ENCODE peak calls at places on chromosomes 5 and 9, in ten cellular contexts. R is GM10248, F is fibroblast of the aortic adventitia, U is left ventricle myocardium inferior, Q is NT2/D1, H is stromal cell of bone marrow, O is GDM1, K is RWPE1, V is neural progenitor cell, I is tibial nerve. S is an unnamed sample.

GRCh38 chr5:146283344-146283761 is 55.3 kb upstream of the POU4F3 start:
- DNase-seq in I (no peak), F (peak; percentile 78), O (no peak), Q (no peak), H (peak; percentile 35), K (peak; percentile 98), U (no peak), V (no peak), R (no peak), S (peak; percentile 24)

GRCh38 chr9:69894720-69895119 is 74.1 kb downstream of the CFAP95 start:
- DNase-seq in V (no peak), O (no peak), I (no peak), H (no peak), K (no peak), F (no peak), R (no peak), Q (no peak), U (no peak), S (no peak)

GRCh38 chr5:147046226-147046625 is 167.7 kb upstream of the PPP2R2B start:
- DNase-seq in I (no peak), Q (no peak), O (no peak), U (no peak), H (no peak), K (no peak), R (no peak), F (no peak), V (no peak), S (no peak)

GRCh38 chr9:86775718-86776117 is 171.6 kb downstream of the GAS1 start:
- DNase-seq in Q (no peak), O (no peak), H (no peak), I (no peak), F (no peak), V (no peak), R (no peak), K (no peak), U (no peak), S (no peak)

GRCh38 chr9:30197954-30198353 is 2186.5 kb upstream of the ACO1 start:
- DNase-seq in H (no peak), I (no peak), U (no peak), F (no peak), R (no peak), V (peak; percentile 14), K (no peak), O (no peak), Q (no peak), S (no peak)

GRCh38 chr5:150779397-150780179 is 1.0 kb downstream of the SMIM3 start:
- DNase-seq in Q (no peak), R (no peak), U (no peak), I (no peak), K (no peak), O (no peak), H (no peak), F (peak; percentile 49), V (no peak), S (no peak)

GRCh38 chr9:91978739-91979414 is 28.8 kb upstream of the ROR2 start:
- DNase-seq in I (no peak), V (peak; percentile 71), O (no peak), K (peak; percentile 71), H (no peak), R (no peak), F (peak; percentile 90), U (no peak), Q (no peak), S (peak; percentile 21)

GRCh38 chr5:154698681-154699275 is 56.4 kb upstream of the LARP1 start:
- DNase-seq in F (no peak), K (no peak), Q (no peak), R (no peak), I (no peak), H (no peak), O (no peak), U (no peak), V (no peak), S (no peak)

GRCh38 chr9:127539259-127539981 is 72.7 kb upstream of the STXBP1 start:
- DNase-seq in F (peak; percentile 55), I (no peak), V (no peak), K (no peak), R (no peak), H (no peak), U (no peak), O (no peak), Q (no peak), S (no peak)

GRCh38 chr5:15774632-15775031 is 274.7 kb downstream of the FBXL7 start:
- DNase-seq in V (peak; percentile 18), R (no peak), F (no peak), Q (no peak), I (no peak), O (no peak), U (no peak), K (no peak), H (no peak), S (no peak)

GRCh38 chr5:173320259-173320658 is 8.0 kb downstream of the STC2 start:
- DNase-seq in V (no peak), U (peak; percentile 85), F (no peak), R (no peak), I (no peak), H (no peak), Q (no peak), K (no peak), O (no peak), S (no peak)

GRCh38 chr5:7763621-7764072 is 87.3 kb downstream of the CFAP90 start:
- DNase-seq in R (no peak), O (no peak), H (no peak), Q (no peak), I (no peak), F (no peak), K (no peak), V (no peak), U (no peak), S (no peak)

GRCh38 chr9:95009459-95009858 is 283.0 kb downstream of the AOPEP start:
- DNase-seq in O (no peak), H (no peak), K (no peak), F (peak; percentile 37), U (no peak), R (no peak), I (no peak), Q (no peak), V (no peak), S (no peak)

GRCh38 chr9:134522502-134522848 is 119.1 kb upstream of the COL5A1 start:
- DNase-seq in F (no peak), Q (no peak), K (no peak), U (no peak), O (no peak), I (no peak), R (no peak), V (no peak), H (no peak), S (no peak)

GRCh38 chr9:32291370-32291769 is 93.1 kb upstream of the ACO1 start:
- DNase-seq in K (no peak), F (no peak), O (no peak), R (no peak), H (no peak), V (no peak), Q (no peak), U (no peak), I (no peak), S (no peak)

GRCh38 chr5:36090033-36090432 is 23.4 kb upstream of the UGT3A2 start:
- DNase-seq in K (no peak), H (peak; percentile 3), F (peak; percentile 8), I (no peak), U (no peak), R (no peak), V (peak; percentile 29), Q (peak; percentile 47), O (peak; percentile 10), S (no peak)

GRCh38 chr5:123882305-123882704 is 370.3 kb downstream of the CSNK1G3 start:
- DNase-seq in H (no peak), Q (no peak), F (no peak), O (no peak), R (no peak), U (no peak), K (no peak), I (no peak), V (no peak), S (no peak)

GRCh38 chr5:56638768-56639238 is 176.5 kb upstream of the MAP3K1 start:
- DNase-seq in R (no peak), F (no peak), V (no peak), O (no peak), Q (no peak), H (no peak), U (no peak), K (no peak), I (no peak), S (no peak)

GRCh38 chr5:138953370-138954256 is 78.5 kb upstream of the LRRTM2 start:
- DNase-seq in U (peak; percentile 92), H (no peak), Q (no peak), I (peak; percentile 60), K (peak; percentile 43), O (peak; percentile 24), V (no peak), F (peak; percentile 76), R (peak; percentile 59), S (peak; percentile 46)

GRCh38 chr9:131393622-131394463 is at the start of gene PRRC2B:
- DNase-seq in U (peak; percentile 90), K (peak; percentile 94), F (peak; percentile 66), R (peak; percentile 94), V (peak; percentile 97), I (peak; percentile 75), H (peak; percentile 65), Q (peak; percentile 91), O (peak; percentile 81), S (peak; percentile 40)